ENCODE peak calls at places on chromosomes 3 and 15, in four cellular contexts. P is CD8-positive, alpha-beta memory T cell; S is stimulated activated naive CD8-positive, alpha-beta T cell treated with anti-CD3 and anti-CD28 coated beads, Interleukin-15, amount 100 ng/mL, for 72 hours; W is left lung. M is an unnamed sample.

GRCh38 chr3:94028093-94028837 is at the start of gene STX19:
- DNase-seq in S (no peak), P (no peak), W (no peak), M (no peak)

GRCh38 chr15:63122002-63122893 is 587 bp downstream of the LACTB start:
- DNase-seq in P (peak; percentile 83), S (peak; percentile 87), W (peak; percentile 94), M (peak; percentile 84)

GRCh38 chr3:11820540-11821041 is 26.1 kb downstream of the TAMM41 start:
- DNase-seq in W (peak; percentile 51), P (no peak), S (no peak), M (peak; percentile 37)

GRCh38 chr15:95875141-95875643 is 455.3 kb upstream of the NR2F2 start:
- DNase-seq in W (no peak), S (no peak), P (no peak), M (peak; percentile 86)

GRCh38 chr3:39432342-39432741 is 25.8 kb downstream of the RPSA start:
- DNase-seq in P (no peak), W (no peak), S (no peak), M (no peak)

GRCh38 chr3:48058089-48058488 is 41.9 kb upstream of the MAP4 start:
- DNase-seq in P (no peak), W (no peak), S (no peak), M (no peak)

GRCh38 chr3:61960976-61961375 is 399.6 kb downstream of the PTPRG start:
- DNase-seq in W (no peak), P (no peak), S (no peak), M (no peak)

GRCh38 chr15:26889298-26889898 is 22.5 kb downstream of the GABRA5 start:
- DNase-seq in P (no peak), S (peak; percentile 34), W (no peak), M (peak; percentile 81)

GRCh38 chr3:70531063-70531657 is 218.7 kb upstream of the MDFIC2 start:
- DNase-seq in S (no peak), P (no peak), W (no peak), M (peak; percentile 55)

GRCh38 chr15:60713096-60714084 is 234.4 kb upstream of the ICE2 start:
- DNase-seq in S (no peak), W (peak; percentile 51), P (no peak), M (peak; percentile 71)

GRCh38 chr3:14497321-14497720 is 42.8 kb downstream of the GRIP2 start:
- DNase-seq in W (no peak), P (no peak), S (no peak), M (no peak)

GRCh38 chr3:115792206-115792955 is 169.1 kb downstream of the GAP43 start:
- DNase-seq in S (peak; percentile 24), P (no peak), W (no peak), M (no peak)